ENCODE peak calls at places on chromosomes 4 and X, in six cellular contexts. T, N, Q, U, M and G are unnamed samples.

GRCh38 chrX:44080083-44080482 is 106.9 kb upstream of the NDP start:
- DNase-seq in M (no peak), T (no peak), Q (no peak), U (no peak), N (no peak), G (no peak)

GRCh38 chr4:113300384-113301011 is 251.0 kb downstream of the ANK2 start:
- DNase-seq in M (peak), U (no peak), N (peak), Q (peak), T (no peak), G (no peak)

GRCh38 chrX:84339507-84340364 is 151.7 kb upstream of the RPS6KA6 start:
- DNase-seq in N (peak), Q (peak), U (no peak), T (no peak), M (peak), G (no peak)

GRCh38 chr4:57504139-57504538 is 394.0 kb upstream of the IGFBP7 start:
- DNase-seq in U (no peak), T (no peak), M (no peak), Q (no peak), N (no peak), G (no peak)

GRCh38 chr4:15241946-15242345 is 185.9 kb upstream of the C1QTNF7 start:
- DNase-seq in U (no peak), N (no peak), Q (no peak), M (no peak), T (no peak), G (no peak)

GRCh38 chrX:153933751-153934472 is 925 bp downstream of the NAA10 start:
- DNase-seq in N (peak), Q (peak), T (no peak), U (no peak), M (peak), G (no peak)

GRCh38 chr4:40909363-40909876 is 159.7 kb downstream of the NSUN7 start:
- DNase-seq in N (peak), M (peak), T (no peak), U (no peak), Q (peak), G (no peak)

GRCh38 chr4:72375050-72375736 is 193.8 kb downstream of the ADAMTS3 start:
- DNase-seq in N (peak), M (peak), Q (peak), U (no peak), T (no peak), G (no peak)

GRCh38 chr4:2226261-2226660 is 15.7 kb downstream of the HAUS3 start:
- DNase-seq in U (no peak), M (no peak), T (no peak), Q (no peak), N (no peak), G (no peak)

GRCh38 chr4:144903953-144904711 is 193.9 kb downstream of the ANAPC10 start:
- DNase-seq in N (no peak), U (no peak), Q (no peak), M (peak), T (no peak), G (no peak)

GRCh38 chrX:154731881-154732280 is 19.0 kb downstream of the GAB3 start:
- DNase-seq in U (no peak), M (peak), T (no peak), Q (peak), N (peak), G (no peak)

GRCh38 chr4:25421819-25422511 is 44.9 kb downstream of the ANAPC4 start:
- DNase-seq in T (no peak), M (no peak), Q (no peak), N (no peak), U (no peak), G (no peak)

GRCh38 chr4:169184236-169184635 is 86.5 kb downstream of the SH3RF1 start:
- DNase-seq in M (no peak), T (no peak), N (no peak), U (no peak), Q (peak), G (no peak)

GRCh38 chr4:41750158-41750623 is 1.7 kb upstream of the PHOX2B start:
- DNase-seq in N (no peak), M (no peak), T (peak), U (no peak), Q (no peak), G (peak)

GRCh38 chrX:78708171-78708570 is 39.3 kb upstream of the LPAR4 start:
- DNase-seq in T (peak), M (peak), U (peak), Q (peak), N (peak), G (no peak)

GRCh38 chr4:2260336-2261109 is 1.4 kb downstream of the MXD4 start:
- DNase-seq in U (no peak), Q (no peak), M (peak), N (no peak), T (peak), G (no peak)

GRCh38 chr4:8594097-8595038 is 1.8 kb downstream of the CPZ start:
- DNase-seq in Q (peak), T (peak), U (no peak), N (peak), M (peak), G (peak)

GRCh38 chrX:154396948-154397887 is 959 bp upstream of the RPL10 start:
- DNase-seq in U (no peak), N (peak), Q (peak), M (peak), T (peak), G (no peak)

GRCh38 chr4:163331629-163332360 is 601 bp downstream of the NPY1R start:
- DNase-seq in M (peak), U (no peak), Q (no peak), N (peak), T (peak), G (peak)

GRCh38 chrX:123731987-123732678 is 719 bp downstream of the THOC2 start:
- DNase-seq in N (peak), Q (peak), U (no peak), T (no peak), M (peak), G (no peak)

GRCh38 chr4:6222761-6223292 is 22.5 kb upstream of the JAKMIP1 start:
- DNase-seq in T (peak), N (peak), U (no peak), M (no peak), Q (no peak), G (peak)

GRCh38 chrX:19886888-19887531 is 390 bp downstream of the SH3KBP1 start:
- DNase-seq in N (no peak), T (no peak), U (no peak), Q (no peak), M (peak), G (no peak)

GRCh38 chrX:40130207-40130606 is 32.4 kb upstream of the BCOR start:
- DNase-seq in T (no peak), Q (peak), M (peak), N (peak), U (no peak), G (no peak)

GRCh38 chrX:150984164-150984824 is 1.2 kb downstream of the HMGB3 start:
- DNase-seq in M (peak), U (no peak), T (no peak), Q (no peak), N (no peak), G (peak)

GRCh38 chrX:9646471-9647038 is 119.1 kb downstream of the GPR143 start:
- DNase-seq in Q (peak), U (no peak), T (no peak), M (no peak), N (peak), G (no peak)

GRCh38 chrX:56765816-56766553 is 36.9 kb downstream of the NBDY start:
- DNase-seq in U (no peak), M (no peak), T (no peak), Q (no peak), N (peak), G (no peak)

GRCh38 chr4:8112036-8112576 is 46.5 kb downstream of the ABLIM2 start:
- DNase-seq in Q (no peak), M (no peak), N (no peak), U (no peak), T (no peak), G (no peak)

GRCh38 chr4:181566490-181566889 is 676.7 kb upstream of the TENM3 start:
- DNase-seq in Q (peak), N (peak), T (no peak), U (no peak), M (no peak), G (no peak)

GRCh38 chrX:25536307-25536970 is 520.7 kb upstream of the ARX start:
- DNase-seq in U (no peak), N (no peak), Q (no peak), M (no peak), T (no peak), G (no peak)
- H3K14ac ChIP-seq in U (no peak), N (no peak), Q (no peak), M (no peak), T (no peak), G (no peak)

GRCh38 chr4:185192059-185192458 is 11.7 kb downstream of the CFAP97 start:
- DNase-seq in M (no peak), U (no peak), T (no peak), Q (no peak), N (no peak), G (no peak)

GRCh38 chr4:185190001-185190856 is 13.6 kb downstream of the CFAP97 start:
- DNase-seq in N (no peak), T (no peak), Q (peak), U (no peak), M (no peak), G (no peak)

GRCh38 chr4:185196437-185196836 is 7.4 kb downstream of the CFAP97 start:
- DNase-seq in N (no peak), U (no peak), M (peak), T (no peak), Q (no peak), G (no peak)

DNA sequence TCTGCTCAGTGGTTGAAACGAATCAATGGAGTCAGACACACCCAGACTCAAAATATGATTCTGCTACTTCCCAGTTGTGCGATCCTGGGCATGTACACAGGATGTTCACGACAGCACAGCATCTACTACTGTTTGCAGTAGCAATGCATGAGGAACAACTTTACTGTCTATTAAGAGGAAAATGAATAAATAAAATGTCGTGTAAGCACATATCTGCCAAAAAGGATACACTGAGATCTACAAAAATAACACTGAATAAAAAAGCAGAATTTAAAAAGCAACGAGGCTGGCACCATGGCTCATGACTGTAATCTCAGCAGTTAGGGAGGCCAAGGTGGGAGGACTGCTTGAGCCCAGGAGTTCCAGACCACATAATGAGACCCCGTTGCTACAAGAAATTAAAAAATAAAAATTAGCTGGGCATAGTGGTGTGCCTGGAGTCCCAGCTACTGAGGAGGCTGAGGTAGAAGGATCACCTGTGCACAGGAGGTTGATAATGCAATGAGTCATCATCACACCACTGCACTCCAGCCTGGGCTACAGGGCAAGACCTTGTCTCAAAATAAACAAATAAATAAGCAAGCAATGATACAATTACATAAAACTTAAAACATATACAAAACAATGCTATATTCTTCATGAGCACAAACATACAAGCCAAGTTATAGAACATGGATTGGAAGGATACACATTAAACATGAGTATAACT is 8.7 kb downstream of the CFAP97 start:
- DNase-seq in Q (no peak), U (no peak), N (no peak), M (no peak), T (no peak), G (no peak)
- H3K14ac ChIP-seq in Q (no peak), U (no peak), N (no peak), M (no peak), T (no peak), G (no peak)

GRCh38 chr4:48481581-48481980 is 1.6 kb upstream of the SLC10A4 start:
- DNase-seq in Q (no peak), T (no peak), U (no peak), N (no peak), M (no peak), G (no peak)

GRCh38 chr4:48472794-48473193 is 10.3 kb upstream of the SLC10A4 start:
- DNase-seq in T (no peak), M (no peak), Q (no peak), U (no peak), N (no peak), G (no peak)

GRCh38 chr4:48483006-48483776 is at the start of gene SLC10A4:
- DNase-seq in T (peak), N (peak), U (no peak), Q (no peak), M (peak), G (peak)

GRCh38 chr4:48475770-48476169 is 7.4 kb upstream of the SLC10A4 start:
- DNase-seq in N (no peak), M (no peak), T (no peak), U (no peak), Q (no peak), G (no peak)

DNA sequence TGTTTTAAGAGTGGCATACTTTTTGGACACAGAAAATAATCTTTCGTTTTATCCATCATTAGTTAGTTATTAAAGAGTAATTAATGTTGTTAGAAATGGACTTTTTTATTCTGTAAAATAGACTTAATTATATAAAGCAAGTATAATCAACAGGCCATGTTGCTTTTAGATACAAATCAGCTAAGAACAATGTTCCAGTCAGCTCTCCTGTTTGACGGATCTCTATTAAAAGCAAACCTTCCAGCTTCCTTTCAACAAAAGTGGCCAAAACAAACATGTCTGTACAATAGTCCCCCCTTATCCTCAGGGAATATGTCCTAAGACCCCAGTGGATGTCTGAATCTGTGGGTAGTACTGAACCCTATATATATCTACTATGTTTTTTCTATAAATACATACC is 4.9 kb upstream of the SLC10A4 start:
- DNase-seq in N (no peak), T (no peak), U (no peak), M (no peak), Q (no peak), G (no peak)
- H3K14ac ChIP-seq in N (no peak), T (no peak), U (no peak), M (no peak), Q (no peak), G (no peak)

GRCh38 chrX:121236040-121236439 is 188.6 kb downstream of the GLUD2 start:
- DNase-seq in U (no peak), Q (no peak), T (no peak), N (no peak), M (no peak), G (no peak)
- H3K14ac ChIP-seq in U (no peak), Q (no peak), T (no peak), N (no peak), M (no peak), G (no peak)

DNA sequence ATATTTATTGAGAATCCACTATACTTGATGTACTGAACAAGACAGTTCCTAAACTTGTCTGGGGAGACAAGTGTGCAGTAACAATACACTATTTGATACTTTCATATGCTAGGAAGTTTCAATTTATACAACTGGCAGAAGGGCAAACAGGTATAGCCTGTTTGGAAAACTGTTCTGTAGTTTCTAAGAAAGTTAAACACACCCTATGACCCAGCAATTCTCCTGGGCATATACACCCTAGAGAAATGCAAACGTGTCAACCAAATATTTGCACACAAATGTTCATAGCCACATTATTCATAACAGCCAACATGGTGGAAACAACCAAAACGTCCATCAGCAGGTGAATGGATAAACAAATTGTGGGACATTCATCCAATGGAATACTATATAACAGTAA is 64.0 kb upstream of the BRS3 start:
- DNase-seq in M (no peak), T (no peak), U (no peak), N (no peak), Q (no peak), G (no peak)
- H3K14ac ChIP-seq in M (no peak), T (no peak), U (no peak), N (no peak), Q (no peak), G (no peak)